ENCODE peak calls at places on chromosomes 3 and 15, in nine cellular contexts. X is mucosa of gallbladder; Y is activated naive CD4-positive, alpha-beta T cell; K is fibroblast of the conjunctiva; H is stimulated activated CD4-positive, alpha-beta T cell treated with anti-CD3 and anti-CD28 coated beads, Interleukin-2, amount 100 ng/mL, for 24 hours; A is activated T-helper 1 cell treated with Interleukin-2 at 50 U/mL for 16 hours; U is activated CD4-positive, alpha-beta T cell treated with anti-CD3 and anti-CD28 coated beads, Interleukin-2, amount 50 U/mL, for 1 hour; S is AG08395; T is G401. F is an unnamed sample.
A peak's percentile ranks its signal among the peaks of the same experiment; 100 is the strongest.

GRCh38 chr15:99446565-99447496 is 119.0 kb upstream of the MEF2A start:
- DNase-seq in X (no peak), Y (no peak), K (no peak), H (peak; percentile 14), A (no peak), U (no peak), S (no peak), T (peak; percentile 12), F (no peak)

GRCh38 chr3:100317928-100318327 is 16.6 kb upstream of the NIT2 start:
- DNase-seq in X (no peak), Y (no peak), K (no peak), H (no peak), A (no peak), U (no peak), S (no peak), T (no peak), F (no peak)

GRCh38 chr3:128481438-128481942 is 11.5 kb downstream of the GATA2 start:
- DNase-seq in X (no peak), Y (no peak), K (no peak), H (no peak), A (no peak), U (no peak), S (no peak), T (no peak), F (no peak)

GRCh38 chr15:53811530-53811929 is 52.1 kb upstream of the WDR72 start:
- DNase-seq in X (no peak), Y (no peak), K (no peak), H (no peak), A (no peak), U (no peak), S (no peak), T (peak; percentile 72), F (no peak)

GRCh38 chr3:157232146-157232545 is 72.2 kb upstream of the CCNL1 start:
- DNase-seq in X (no peak), Y (no peak), K (no peak), H (no peak), A (no peak), U (no peak), S (no peak), T (no peak), F (no peak)

GRCh38 chr15:90902996-90903732 is at the start of gene MAN2A2:
- DNase-seq in X (peak; percentile 51), Y (peak; percentile 37), K (no peak), H (peak; percentile 81), A (peak; percentile 54), U (peak; percentile 60), S (peak; percentile 64), T (peak; percentile 78), F (peak; percentile 82)

GRCh38 chr3:129822679-129823078 is 70.8 kb downstream of the TMCC1 start:
- DNase-seq in X (no peak), Y (no peak), K (no peak), H (no peak), A (no peak), U (no peak), S (peak; percentile 54), T (no peak), F (no peak)

GRCh38 chr3:94246136-94246535 is 183.3 kb downstream of the NSUN3 start:
- DNase-seq in X (no peak), Y (no peak), K (no peak), H (no peak), A (no peak), U (no peak), S (peak; percentile 8), T (no peak), F (no peak)

GRCh38 chr3:38121451-38121831 is 15.5 kb downstream of the ACAA1 start:
- DNase-seq in X (no peak), Y (no peak), K (no peak), H (no peak), A (no peak), U (no peak), S (no peak), T (peak; percentile 37), F (no peak)

GRCh38 chr3:63473641-63474166 is 178.8 kb upstream of the SNTN start:
- DNase-seq in X (no peak), Y (no peak), K (no peak), H (no peak), A (no peak), U (no peak), S (no peak), T (no peak), F (no peak)

GRCh38 chr15:31974855-31975421 is 55.4 kb upstream of the CHRNA7 start:
- DNase-seq in X (no peak), Y (no peak), K (no peak), H (peak; percentile 42), A (no peak), U (peak; percentile 13), S (peak; percentile 18), T (peak; percentile 77), F (no peak)

GRCh38 chr3:54086639-54087405 is 35.5 kb upstream of the CACNA2D3 start:
- DNase-seq in X (no peak), Y (no peak), K (no peak), H (no peak), A (no peak), U (no peak), S (no peak), T (no peak), F (no peak)

GRCh38 chr15:87591521-87591920 is 665.0 kb downstream of the NTRK3 start:
- DNase-seq in X (no peak), Y (no peak), K (no peak), H (no peak), A (no peak), U (no peak), S (no peak), T (no peak), F (no peak)

GRCh38 chr3:196666001-196666867 is 26.7 kb downstream of the NRROS start:
- DNase-seq in X (no peak), Y (no peak), K (peak; percentile 9), H (no peak), A (no peak), U (no peak), S (peak; percentile 46), T (peak; percentile 96), F (no peak)

GRCh38 chr3:114697441-114697840 is 403.6 kb downstream of the TIGIT start:
- DNase-seq in X (no peak), Y (no peak), K (no peak), H (no peak), A (no peak), U (no peak), S (no peak), T (no peak), F (no peak)

GRCh38 chr3:195200010-195200822 is 70.7 kb downstream of the XXYLT1 start:
- DNase-seq in X (no peak), Y (no peak), K (no peak), H (no peak), A (no peak), U (no peak), S (no peak), T (no peak), F (no peak)

GRCh38 chr3:30645077-30645476 is 38.7 kb downstream of the TGFBR2 start:
- DNase-seq in X (no peak), Y (no peak), K (no peak), H (no peak), A (no peak), U (no peak), S (no peak), T (no peak), F (no peak)

GRCh38 chr15:43966646-43967045 is 139.8 kb downstream of the WDR76 start:
- DNase-seq in X (no peak), Y (no peak), K (no peak), H (no peak), A (no peak), U (no peak), S (peak; percentile 6), T (no peak), F (no peak)

GRCh38 chr15:39511915-39512260 is 69.0 kb upstream of the THBS1 start:
- DNase-seq in X (no peak), Y (no peak), K (peak; percentile 41), H (no peak), A (no peak), U (no peak), S (peak; percentile 63), T (no peak), F (no peak)

GRCh38 chr15:40282144-40282869 is 557 bp downstream of the ANKRD63 start:
- DNase-seq in X (peak; percentile 38), Y (no peak), K (no peak), H (peak; percentile 48), A (peak; percentile 38), U (peak; percentile 46), S (peak; percentile 28), T (no peak), F (no peak)

GRCh38 chr3:184430940-184431339 is 51.1 kb downstream of the CHRD start:
- DNase-seq in X (no peak), Y (no peak), K (no peak), H (no peak), A (no peak), U (no peak), S (no peak), T (no peak), F (no peak)

GRCh38 chr3:194306771-194307640 is 44.1 kb downstream of the CPN2 start:
- DNase-seq in X (no peak), Y (no peak), K (no peak), H (no peak), A (no peak), U (no peak), S (no peak), T (no peak), F (no peak)

GRCh38 chr3:3170998-3171397 is 8.5 kb downstream of the CRBN start:
- DNase-seq in X (no peak), Y (no peak), K (peak; percentile 13), H (no peak), A (no peak), U (no peak), S (peak; percentile 26), T (peak; percentile 36), F (peak; percentile 42)

GRCh38 chr15:25710184-25710583 is 152.9 kb downstream of the ATP10A start:
- DNase-seq in X (peak; percentile 31), Y (peak; percentile 21), K (no peak), H (peak; percentile 64), A (peak; percentile 28), U (peak; percentile 47), S (peak; percentile 58), T (no peak), F (no peak)

F was measured in LNCaP clone FGC.